ENCODE peak calls at places on chromosome 22, in five cellular contexts. Z is heart right ventricle, V is transverse colon, F is IMR-90, W is A549. D is an unnamed sample.

GRCh38 chr22:20061481-20061861 is 18.6 kb upstream of the DGCR8 start:
- DNase-seq in Z (peak; percentile 45), V (no peak), W (no peak), F (peak; percentile 8), D (no peak)

GRCh38 chr22:27100789-27101188 is 443.4 kb downstream of the MIAT start:
- DNase-seq in V (no peak), W (no peak), F (peak; percentile 45), Z (no peak), D (no peak)

GRCh38 chr22:37726240-37726887 is 29.5 kb downstream of the TRIOBP start:
- DNase-seq in W (no peak), Z (no peak), F (peak; percentile 55), V (no peak), D (no peak)

GRCh38 chr22:30810105-30810504 is 115.4 kb downstream of the OSBP2 start:
- DNase-seq in W (no peak), F (no peak), V (no peak), Z (no peak), D (no peak)

GRCh38 chr22:26669060-26669481 is 11.7 kb downstream of the MIAT start:
- DNase-seq in Z (no peak), F (peak; percentile 63), V (peak; percentile 24), W (no peak), D (no peak)

GRCh38 chr22:47797546-47797945 is 1035.1 kb downstream of the TBC1D22A start:
- DNase-seq in Z (no peak), V (no peak), F (no peak), W (no peak), D (no peak)

GRCh38 chr22:47605441-47605840 is 843.0 kb downstream of the TBC1D22A start:
- DNase-seq in V (no peak), W (no peak), Z (no peak), F (no peak), D (no peak)

GRCh38 chr22:38938925-38939324 is 18.5 kb upstream of the APOBEC3A start:
- DNase-seq in Z (no peak), F (no peak), W (no peak), V (no peak), D (no peak)

GRCh38 chr22:30183861-30184278 is 62.7 kb downstream of the LIF start:
- DNase-seq in V (no peak), F (peak; percentile 71), W (no peak), Z (no peak), D (no peak)

GRCh38 chr22:32760815-32761214 is 40.7 kb upstream of the TIMP3 start:
- DNase-seq in F (no peak), W (no peak), Z (no peak), V (peak; percentile 13), D (peak; percentile 66)

GRCh38 chr22:31621507-31622160 is 40.4 kb downstream of the PISD start:
- DNase-seq in V (no peak), F (no peak), W (no peak), Z (no peak), D (no peak)

GRCh38 chr22:43078522-43078921 is 10.7 kb downstream of the TTLL1 start:
- DNase-seq in V (peak; percentile 78), F (no peak), Z (no peak), W (no peak), D (no peak)

GRCh38 chr22:41951898-41952474 is at the start of gene SMIM45:
- DNase-seq in W (no peak), V (no peak), Z (no peak), F (no peak), D (no peak)
- TF ChIP-seq CTCF in W (no peak), V (no peak), Z (no peak), F (no peak), D (no peak)

DNA sequence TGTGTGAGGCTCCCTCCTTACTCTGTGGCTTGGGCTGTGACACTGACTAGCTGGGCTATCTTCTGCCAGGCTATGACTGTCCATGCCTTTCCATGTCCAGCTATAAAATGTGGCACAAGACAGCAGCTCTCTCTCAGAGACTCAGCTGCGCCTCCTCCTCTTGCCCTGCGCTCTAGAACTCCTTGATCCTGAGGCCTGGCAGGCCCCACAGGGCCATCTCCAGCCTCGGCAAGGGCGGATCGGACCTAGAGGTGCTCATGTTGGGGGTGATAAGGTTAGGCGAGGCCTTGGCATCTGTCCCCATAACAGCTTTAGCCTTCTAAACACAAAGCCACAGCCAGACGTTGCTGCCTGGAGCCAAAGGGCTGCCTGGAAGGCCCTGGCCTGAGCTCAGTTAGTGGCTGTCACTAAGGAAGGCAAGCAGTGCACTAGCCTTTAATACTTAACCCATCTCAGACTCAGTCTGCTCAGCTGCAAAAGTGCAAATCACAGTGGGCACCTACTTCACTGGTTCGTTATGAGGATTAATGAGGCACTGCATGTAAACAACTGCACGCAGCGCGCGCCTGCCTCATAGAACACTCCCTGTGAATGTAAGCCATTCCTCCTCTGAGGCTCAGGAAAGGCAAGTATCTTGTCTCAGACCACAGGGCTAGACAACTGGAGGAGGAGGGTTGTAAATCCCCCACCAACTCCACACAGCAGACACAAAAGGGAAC is 1.2 kb downstream of the GUCD1 start:
- DNase-seq in F (peak; percentile 40), W (no peak), V (peak; percentile 29), Z (peak; percentile 39), D (no peak)
- H3K4me1 ChIP-seq in F (peaks cover 7% of the 10 kb centered on the region), W (peaks cover 49% of the 10 kb centered on the region), V (peaks cover 64% of the 10 kb centered on the region), Z (peaks cover 69% of the 10 kb centered on the region), D (no peaks in the 10 kb centered on the region)

GRCh38 chr22:44147821-44148574 is 32.7 kb upstream of the PARVG start:
- DNase-seq in W (no peak), F (peak; percentile 36), Z (no peak), V (peak; percentile 30), D (no peak)
- TF ChIP-seq CTCF in W (no peak), F (no peak), Z (no peak), V (no peak), D (no peak)

GRCh38 chr22:39960791-39961746 is 872 bp downstream of the TMA7B start:
- DNase-seq in V (peak; percentile 49), F (peak; percentile 98), W (no peak), Z (no peak), D (no peak)

GRCh38 chr22:39965749-39966148 is 5.6 kb downstream of the TMA7B start:
- DNase-seq in F (no peak), V (no peak), Z (no peak), W (no peak), D (no peak)

GRCh38 chr22:39958916-39959639 is 1.1 kb upstream of the TMA7B start:
- DNase-seq in V (no peak), W (no peak), Z (no peak), F (no peak), D (no peak)

GRCh38 chr22:39959640-39960447 is at the start of gene TMA7B:
- DNase-seq in W (peak; percentile 15), Z (no peak), F (peak; percentile 75), V (no peak), D (no peak)

DNA sequence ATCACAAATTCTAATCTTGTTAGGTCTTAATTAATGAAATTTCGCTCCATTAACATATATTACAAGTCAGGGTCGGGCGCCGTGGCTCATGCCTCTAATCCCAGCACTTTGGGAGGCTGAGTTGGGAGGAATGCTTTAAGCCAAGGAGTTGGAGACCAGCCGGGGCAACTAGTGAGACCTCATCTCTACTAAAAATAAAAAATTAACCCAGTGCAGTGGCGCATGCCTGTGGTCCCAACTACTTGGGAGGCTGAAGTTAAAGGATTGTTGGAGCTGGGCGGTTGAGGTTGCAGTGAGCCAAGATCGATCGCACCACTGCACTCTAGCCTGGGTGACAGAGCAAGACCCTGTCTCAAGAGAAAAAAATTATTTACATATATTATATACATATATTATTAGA is 1.9 kb downstream of the TMA7B start:
- DNase-seq in Z (no peak), W (no peak), V (no peak), F (no peak), D (no peak)
- H3K4me1 ChIP-seq in Z (peaks cover 51% of the 10 kb centered on the region), W (no peaks in the 10 kb centered on the region), V (peaks cover 7% of the 10 kb centered on the region), F (peaks cover 8% of the 10 kb centered on the region), D (no peaks in the 10 kb centered on the region)

GRCh38 chr22:45516923-45517675 is 14.4 kb downstream of the FBLN1 start:
- DNase-seq in Z (no peak), W (no peak), F (peak; percentile 62), V (no peak), D (no peak)
- TF ChIP-seq CTCF in Z (no peak), W (no peak), F (no peak), V (no peak), D (no peak)

DNA sequence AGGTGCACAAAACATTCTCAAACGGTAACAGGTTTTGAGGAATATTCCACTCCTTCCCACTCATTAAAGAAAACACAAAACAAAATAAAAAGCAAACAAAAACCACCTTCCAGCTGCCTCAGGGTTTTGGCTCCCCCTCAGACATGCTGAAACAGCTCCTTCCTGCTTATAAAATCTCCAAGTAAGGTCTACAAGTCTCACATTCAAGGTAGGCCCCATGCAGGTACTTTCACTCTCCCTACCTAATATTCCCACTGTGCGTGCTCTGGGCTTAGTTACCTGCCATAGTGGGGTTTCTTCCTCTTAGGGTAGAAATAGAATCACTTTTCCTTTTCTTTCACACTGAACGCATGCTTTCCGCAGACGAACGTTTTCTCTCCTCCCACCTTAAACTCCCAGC is 132.3 kb downstream of the RBFOX2 start:
- DNase-seq in Z (no peak), W (no peak), V (no peak), F (no peak), D (no peak)
- H3K4me1 ChIP-seq in Z (peaks cover 55% of the 10 kb centered on the region), W (peaks cover 58% of the 10 kb centered on the region), V (peaks cover 7% of the 10 kb centered on the region), F (peaks cover 24% of the 10 kb centered on the region), D (no peaks in the 10 kb centered on the region)

GRCh38 chr22:24157783-24158170 is 23.5 kb upstream of the SUSD2 start:
- DNase-seq in W (no peak), Z (no peak), F (no peak), V (no peak), D (no peak)
- TF ChIP-seq CTCF in W (no peak), Z (no peak), F (no peak), V (no peak), D (peak; percentile 37)

GRCh38 chr22:23178512-23179254 is 1.6 kb upstream of the BCR start:
- DNase-seq in W (peak; percentile 63), V (peak; percentile 72), Z (peak; percentile 74), F (peak; percentile 38), D (peak; percentile 66)

GRCh38 chr22:23179381-23180294 is 671 bp upstream of the BCR start:
- DNase-seq in Z (peak; percentile 34), V (peak; percentile 34), W (no peak), F (no peak), D (no peak)

GRCh38 chr22:23175817-23176644 is 4.3 kb upstream of the BCR start:
- DNase-seq in Z (no peak), F (no peak), V (no peak), W (no peak), D (no peak)

GRCh38 chr22:23176645-23177027 is 3.7 kb upstream of the BCR start:
- DNase-seq in Z (no peak), F (no peak), V (no peak), W (no peak), D (no peak)

DNA sequence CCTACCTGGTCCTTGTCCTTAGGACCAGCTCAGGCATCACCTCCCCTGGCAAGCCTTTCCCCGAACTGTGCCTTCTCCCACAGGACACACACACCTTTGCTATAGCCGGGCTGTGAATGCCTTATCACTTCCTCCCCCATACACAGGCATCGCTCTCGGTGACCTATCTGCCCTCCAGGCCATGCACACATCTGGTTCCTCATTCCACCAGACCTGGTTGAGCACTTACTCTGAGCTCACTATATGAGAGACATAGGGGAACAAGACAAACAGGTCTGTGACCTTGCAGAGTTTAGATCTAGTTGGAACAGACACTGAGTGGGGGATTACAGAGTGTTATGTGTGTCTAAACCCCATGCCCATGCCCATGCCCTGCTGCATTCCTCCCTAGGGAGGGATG is 3.1 kb upstream of the BCR start:
- DNase-seq in Z (no peak), W (no peak), F (no peak), V (no peak), D (no peak)
- H3K4me1 ChIP-seq in Z (peaks cover 29% of the 10 kb centered on the region), W (peaks cover 14% of the 10 kb centered on the region), F (peaks cover 16% of the 10 kb centered on the region), V (peaks cover 23% of the 10 kb centered on the region), D (no peaks in the 10 kb centered on the region)